ENCODE peak calls at places on chromosomes 13 and 19, in nine cellular contexts. One of them, this sample, is unnamed.

GRCh38 chr19:9040131-9040530 is 29.9 kb upstream of the MUC16 start:
- DNase-seq in endothelial cell: no peak
- DNase-seq in AG04449: no peak
- DNase-seq in uterus: no peak
- DNase-seq in WTC11: no peak
- DNase-seq in B cell: no peak
- DNase-seq in mammary epithelial cell: peak; percentile 3
- DNase-seq in transverse colon: no peak
- DNase-seq in brain microvascular endothelial cell: no peak
- DNase-seq in this sample: no peak

GRCh38 chr13:27962128-27962841 is 6.8 kb downstream of the CDX2 start:
- DNase-seq in endothelial cell: peak; percentile 21
- DNase-seq in AG04449: no peak
- DNase-seq in uterus: no peak
- DNase-seq in WTC11: no peak
- DNase-seq in B cell: peak; percentile 17
- DNase-seq in mammary epithelial cell: no peak
- DNase-seq in transverse colon: peak; percentile 65
- DNase-seq in brain microvascular endothelial cell: no peak
- DNase-seq in this sample: no peak

GRCh38 chr19:13014921-13015280 is 19.6 kb downstream of the NFIX start:
- DNase-seq in endothelial cell: no peak
- DNase-seq in AG04449: no peak
- DNase-seq in uterus: no peak
- DNase-seq in WTC11: no peak
- DNase-seq in B cell: no peak
- DNase-seq in mammary epithelial cell: no peak
- DNase-seq in transverse colon: no peak
- DNase-seq in brain microvascular endothelial cell: no peak
- DNase-seq in this sample: no peak

GRCh38 chr13:111034811-111035210 is 80.3 kb upstream of the ARHGEF7 start:
- DNase-seq in endothelial cell: no peak
- DNase-seq in AG04449: peak; percentile 14
- DNase-seq in uterus: no peak
- DNase-seq in WTC11: no peak
- DNase-seq in B cell: no peak
- DNase-seq in mammary epithelial cell: peak; percentile 27
- DNase-seq in transverse colon: no peak
- DNase-seq in brain microvascular endothelial cell: peak; percentile 48
- DNase-seq in this sample: no peak

GRCh38 chr19:58518261-58519086 is 1.1 kb downstream of the ZBTB45 start:
- DNase-seq in endothelial cell: no peak
- DNase-seq in AG04449: no peak
- DNase-seq in uterus: no peak
- DNase-seq in WTC11: no peak
- DNase-seq in B cell: peak; percentile 27
- DNase-seq in mammary epithelial cell: no peak
- DNase-seq in transverse colon: peak; percentile 44
- DNase-seq in brain microvascular endothelial cell: no peak
- DNase-seq in this sample: no peak

GRCh38 chr13:55341891-55342290 is 1798.8 kb upstream of the PRR20A start:
- DNase-seq in endothelial cell: no peak
- DNase-seq in AG04449: no peak
- DNase-seq in uterus: no peak
- DNase-seq in WTC11: no peak
- DNase-seq in B cell: no peak
- DNase-seq in mammary epithelial cell: no peak
- DNase-seq in transverse colon: no peak
- DNase-seq in brain microvascular endothelial cell: no peak
- DNase-seq in this sample: no peak

GRCh38 chr13:43573361-43573740 is 213.4 kb downstream of the ENOX1 start:
- DNase-seq in endothelial cell: no peak
- DNase-seq in AG04449: no peak
- DNase-seq in uterus: no peak
- DNase-seq in WTC11: no peak
- DNase-seq in B cell: no peak
- DNase-seq in mammary epithelial cell: peak; percentile 3
- DNase-seq in transverse colon: no peak
- DNase-seq in brain microvascular endothelial cell: peak; percentile 27
- DNase-seq in this sample: no peak

GRCh38 chr19:782195-783043 is 14.8 kb upstream of the PTBP1 start:
- DNase-seq in endothelial cell: peak; percentile 37
- DNase-seq in AG04449: peak; percentile 17
- DNase-seq in uterus: no peak
- DNase-seq in WTC11: peak; percentile 68
- DNase-seq in B cell: no peak
- DNase-seq in mammary epithelial cell: no peak
- DNase-seq in transverse colon: no peak
- DNase-seq in brain microvascular endothelial cell: no peak
- DNase-seq in this sample: no peak

GRCh38 chr13:111644750-111645149 is 324.3 kb downstream of the TEX29 start:
- DNase-seq in endothelial cell: no peak
- DNase-seq in AG04449: no peak
- DNase-seq in uterus: no peak
- DNase-seq in WTC11: no peak
- DNase-seq in B cell: no peak
- DNase-seq in mammary epithelial cell: no peak
- DNase-seq in transverse colon: no peak
- DNase-seq in brain microvascular endothelial cell: no peak
- DNase-seq in this sample: no peak

GRCh38 chr19:1266818-1267440 is 2.2 kb upstream of the CIRBP start:
- DNase-seq in endothelial cell: peak; percentile 89
- DNase-seq in AG04449: no peak
- DNase-seq in uterus: peak; percentile 86
- DNase-seq in WTC11: peak; percentile 79
- DNase-seq in B cell: peak; percentile 85
- DNase-seq in mammary epithelial cell: no peak
- DNase-seq in transverse colon: peak; percentile 82
- DNase-seq in brain microvascular endothelial cell: no peak
- DNase-seq in this sample: peak; percentile 88

GRCh38 chr13:96041326-96042092 is 11.7 kb downstream of the UGGT2 start:
- DNase-seq in endothelial cell: no peak
- DNase-seq in AG04449: no peak
- DNase-seq in uterus: no peak
- DNase-seq in WTC11: no peak
- DNase-seq in B cell: no peak
- DNase-seq in mammary epithelial cell: no peak
- DNase-seq in transverse colon: no peak
- DNase-seq in brain microvascular endothelial cell: no peak
- DNase-seq in this sample: no peak

DNA sequence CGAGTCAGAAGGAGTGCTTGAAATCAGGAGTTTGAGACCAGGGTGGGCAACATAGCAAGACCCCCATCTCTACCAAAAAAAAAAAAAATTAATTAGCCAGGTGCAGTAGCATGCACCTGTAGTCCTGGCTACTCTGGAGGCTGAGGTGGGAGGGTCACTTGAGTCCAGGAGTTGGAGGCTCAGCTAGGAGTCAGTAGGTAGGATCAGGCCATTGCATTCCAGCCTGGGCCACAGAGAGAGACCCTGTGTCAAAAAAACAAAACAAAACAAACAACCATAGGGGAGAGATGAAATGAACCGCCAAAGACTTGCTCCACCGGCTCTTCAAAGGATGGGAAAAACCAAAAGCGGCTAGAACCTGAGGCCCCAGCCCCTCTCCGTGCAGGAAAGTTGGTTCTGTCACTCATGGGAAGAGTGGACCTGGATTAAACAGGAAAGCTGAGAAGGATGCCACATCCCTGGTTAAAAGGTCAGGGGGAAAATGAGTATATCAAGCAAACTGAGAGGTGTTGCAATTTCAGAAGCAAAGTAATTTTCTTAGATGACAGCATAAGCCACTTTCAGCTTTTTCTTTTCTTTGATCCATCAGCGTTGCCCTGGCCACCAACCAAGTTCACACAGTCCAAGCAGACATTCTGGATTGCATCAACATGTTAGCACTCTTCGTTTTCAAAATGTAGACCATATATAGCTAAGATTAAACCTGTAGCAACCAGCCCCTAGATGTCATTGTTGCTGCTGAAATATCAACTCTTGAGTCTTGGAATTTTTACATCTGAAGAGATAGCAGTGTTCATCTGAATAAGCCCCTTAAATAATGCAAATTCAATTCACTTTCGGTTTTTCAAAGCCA is 8.9 kb upstream of the ZNF507 start:
- DNase-seq in endothelial cell: no peak
- DNase-seq in AG04449: peak; percentile 12
- DNase-seq in uterus: peak; percentile 49
- DNase-seq in WTC11: no peak
- DNase-seq in B cell: no peak
- DNase-seq in mammary epithelial cell: no peak
- DNase-seq in transverse colon: no peak
- DNase-seq in brain microvascular endothelial cell: peak; percentile 15
- DNase-seq in this sample: no peak
- TF ChIP-seq CTCF in endothelial cell: no peak
- TF ChIP-seq CTCF in AG04449: no peak
- TF ChIP-seq CTCF in uterus: no peak
- TF ChIP-seq CTCF in WTC11: no peak
- TF ChIP-seq CTCF in B cell: no peak
- TF ChIP-seq CTCF in mammary epithelial cell: no peak
- TF ChIP-seq CTCF in transverse colon: no peak
- TF ChIP-seq CTCF in brain microvascular endothelial cell: no peak
- TF ChIP-seq CTCF in this sample: no peak

GRCh38 chr13:45464141-45464686 is 525 bp upstream of the COG3 start:
- DNase-seq in endothelial cell: no peak
- DNase-seq in AG04449: no peak
- DNase-seq in uterus: no peak
- DNase-seq in WTC11: no peak
- DNase-seq in B cell: no peak
- DNase-seq in mammary epithelial cell: no peak
- DNase-seq in transverse colon: peak; percentile 11
- DNase-seq in brain microvascular endothelial cell: no peak
- DNase-seq in this sample: no peak
- TF ChIP-seq CTCF in endothelial cell: no peak
- TF ChIP-seq CTCF in AG04449: no peak
- TF ChIP-seq CTCF in uterus: no peak
- TF ChIP-seq CTCF in WTC11: no peak
- TF ChIP-seq CTCF in B cell: no peak
- TF ChIP-seq CTCF in mammary epithelial cell: peak; percentile 54
- TF ChIP-seq CTCF in transverse colon: no peak
- TF ChIP-seq CTCF in brain microvascular endothelial cell: peak; percentile 62
- TF ChIP-seq CTCF in this sample: no peak

DNA sequence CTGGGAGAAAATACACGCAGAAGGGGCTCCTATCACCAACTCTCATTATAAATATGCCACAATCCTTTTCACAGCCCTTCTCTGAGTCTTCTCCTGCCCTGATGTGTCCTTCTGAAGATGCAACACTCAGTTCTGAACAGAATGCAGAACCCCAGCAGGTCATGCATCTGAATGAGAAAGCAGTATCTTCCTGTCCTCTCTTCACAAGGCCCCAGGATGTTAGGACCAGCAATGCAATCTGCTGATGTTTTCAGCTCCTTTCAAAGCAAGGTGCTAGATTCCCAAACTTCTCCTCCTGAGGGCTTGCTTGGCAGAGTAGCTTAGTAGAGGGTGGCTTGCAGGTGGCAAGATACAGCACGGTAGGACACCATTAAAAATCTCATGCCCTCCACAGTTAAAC is 22.3 kb upstream of the DOCK9 start:
- DNase-seq in endothelial cell: no peak
- DNase-seq in AG04449: no peak
- DNase-seq in uterus: no peak
- DNase-seq in WTC11: no peak
- DNase-seq in B cell: no peak
- DNase-seq in mammary epithelial cell: no peak
- DNase-seq in transverse colon: no peak
- DNase-seq in brain microvascular endothelial cell: no peak
- DNase-seq in this sample: no peak
- TF ChIP-seq CTCF in endothelial cell: no peak
- TF ChIP-seq CTCF in AG04449: no peak
- TF ChIP-seq CTCF in uterus: no peak
- TF ChIP-seq CTCF in WTC11: no peak
- TF ChIP-seq CTCF in B cell: no peak
- TF ChIP-seq CTCF in mammary epithelial cell: no peak
- TF ChIP-seq CTCF in transverse colon: no peak
- TF ChIP-seq CTCF in brain microvascular endothelial cell: no peak
- TF ChIP-seq CTCF in this sample: no peak

GRCh38 chr13:99199541-99200432 is 867 bp upstream of the UBAC2 start:
- DNase-seq in endothelial cell: no peak
- DNase-seq in AG04449: no peak
- DNase-seq in uterus: no peak
- DNase-seq in WTC11: no peak
- DNase-seq in B cell: peak; percentile 48
- DNase-seq in mammary epithelial cell: peak; percentile 23
- DNase-seq in transverse colon: no peak
- DNase-seq in brain microvascular endothelial cell: no peak
- DNase-seq in this sample: no peak

GRCh38 chr13:99198630-99199029 is 2.0 kb upstream of the UBAC2 start:
- DNase-seq in endothelial cell: no peak
- DNase-seq in AG04449: no peak
- DNase-seq in uterus: no peak
- DNase-seq in WTC11: no peak
- DNase-seq in B cell: no peak
- DNase-seq in mammary epithelial cell: peak; percentile 14
- DNase-seq in transverse colon: no peak
- DNase-seq in brain microvascular endothelial cell: no peak
- DNase-seq in this sample: no peak

GRCh38 chr13:99197257-99197651 is 3.4 kb upstream of the UBAC2 start:
- DNase-seq in endothelial cell: no peak
- DNase-seq in AG04449: no peak
- DNase-seq in uterus: no peak
- DNase-seq in WTC11: no peak
- DNase-seq in B cell: no peak
- DNase-seq in mammary epithelial cell: no peak
- DNase-seq in transverse colon: peak; percentile 60
- DNase-seq in brain microvascular endothelial cell: no peak
- DNase-seq in this sample: no peak

GRCh38 chr13:99203601-99204579 is 3.2 kb downstream of the UBAC2 start:
- DNase-seq in endothelial cell: no peak
- DNase-seq in AG04449: no peak
- DNase-seq in uterus: no peak
- DNase-seq in WTC11: no peak
- DNase-seq in B cell: no peak
- DNase-seq in mammary epithelial cell: no peak
- DNase-seq in transverse colon: no peak
- DNase-seq in brain microvascular endothelial cell: no peak
- DNase-seq in this sample: no peak

GRCh38 chr13:99200433-99201167 is at the start of gene UBAC2:
- DNase-seq in endothelial cell: peak; percentile 97
- DNase-seq in AG04449: peak; percentile 45
- DNase-seq in uterus: peak; percentile 96
- DNase-seq in WTC11: peak; percentile 95
- DNase-seq in B cell: peak; percentile 97
- DNase-seq in mammary epithelial cell: peak; percentile 94
- DNase-seq in transverse colon: peak; percentile 97
- DNase-seq in brain microvascular endothelial cell: peak; percentile 82
- DNase-seq in this sample: peak; percentile 95
- TF ChIP-seq CTCF in endothelial cell: no peak
- TF ChIP-seq CTCF in AG04449: no peak
- TF ChIP-seq CTCF in uterus: peak; percentile 22
- TF ChIP-seq CTCF in WTC11: no peak
- TF ChIP-seq CTCF in B cell: no peak
- TF ChIP-seq CTCF in mammary epithelial cell: no peak
- TF ChIP-seq CTCF in transverse colon: peak; percentile 27
- TF ChIP-seq CTCF in brain microvascular endothelial cell: peak; percentile 5
- TF ChIP-seq CTCF in this sample: no peak

This sample was measured in natural killer cell.